ENCODE peak calls at places on chromosome 17, in ten cellular contexts. Z is fibroblast of lung, G is GM12864, P is endodermal cell, I is body of pancreas, N is heart left ventricle, F is pancreas, E is heart right ventricle, O is breast epithelium, V is sigmoid colon. T is an unnamed sample.

GRCh38 chr17:76266244-76266938 is 1.2 kb downstream of the UBALD2 start:
- DNase-seq in N (no peak), I (peak), Z (peak), F (no peak), O (no peak), P (no peak), E (no peak), G (no peak), V (no peak), T (peak)

GRCh38 chr17:8806206-8807069 is 7.3 kb upstream of the MFSD6L start:
- DNase-seq in I (no peak), Z (no peak), F (no peak), O (no peak), V (no peak), G (peak), N (no peak), E (no peak), P (peak), T (no peak)

GRCh38 chr17:16255481-16255901 is 38.5 kb downstream of the PIGL start:
- DNase-seq in E (peak), N (peak), V (peak), F (peak), I (peak), P (peak), Z (peak), G (no peak), O (no peak), T (no peak)

GRCh38 chr17:57519199-57519598 is 225.9 kb downstream of the CCDC182 start:
- DNase-seq in F (no peak), P (peak), E (no peak), N (no peak), O (peak), V (no peak), I (no peak), G (no peak), Z (peak), T (peak)

GRCh38 chr17:48671697-48672171 is 45.6 kb upstream of the HOXB9 start:
- DNase-seq in G (no peak), F (peak), I (peak), V (peak), Z (peak), P (peak), N (peak), O (peak), E (peak), T (peak)

GRCh38 chr17:18315498-18316360 is 636 bp downstream of the SMCR8 start:
- DNase-seq in N (peak), F (no peak), G (no peak), E (no peak), P (no peak), Z (no peak), I (peak), O (no peak), V (peak), T (no peak)

GRCh38 chr17:17806035-17806434 is 30.8 kb downstream of the SREBF1 start:
- DNase-seq in E (no peak), O (no peak), Z (no peak), F (no peak), P (no peak), V (no peak), N (no peak), I (no peak), G (no peak), T (no peak)

GRCh38 chr17:61209524-61209923 is 190.1 kb upstream of the TBX2 start:
- DNase-seq in Z (peak), G (no peak), O (no peak), P (no peak), N (no peak), F (no peak), V (no peak), I (no peak), E (no peak), T (no peak)

GRCh38 chr17:10772425-10773380 is 31.2 kb downstream of the TMEM238L start:
- DNase-seq in E (no peak), I (peak), V (peak), O (no peak), Z (no peak), P (peak), F (peak), G (no peak), N (no peak), T (no peak)

GRCh38 chr17:83192161-83192788 is 112.9 kb downstream of the METRNL start:
- DNase-seq in O (peak), N (no peak), G (no peak), F (no peak), Z (peak), I (peak), P (no peak), V (peak), E (no peak), T (no peak)

GRCh38 chr17:3471599-3471998 is at the start of gene SPATA22:
- DNase-seq in O (no peak), E (no peak), Z (no peak), G (no peak), P (no peak), N (no peak), V (no peak), I (no peak), F (no peak), T (no peak)

GRCh38 chr17:77096570-77097214 is 44.1 kb upstream of the SEC14L1 start:
- DNase-seq in Z (peak), F (no peak), E (no peak), N (peak), G (no peak), O (no peak), P (no peak), V (no peak), I (peak), T (peak)

GRCh38 chr17:76561799-76562268 is 22.0 kb downstream of the PRCD start:
- DNase-seq in E (no peak), F (no peak), Z (peak), O (no peak), G (no peak), V (no peak), N (no peak), I (peak), P (no peak), T (no peak)

GRCh38 chr17:55690105-55690508 is 32.6 kb downstream of the TMEM100 start:
- DNase-seq in N (no peak), G (no peak), P (no peak), E (no peak), O (no peak), I (peak), V (no peak), F (no peak), Z (no peak), T (no peak)

GRCh38 chr17:72259977-72260376 is 139.2 kb downstream of the SOX9 start:
- DNase-seq in N (no peak), V (no peak), Z (no peak), P (no peak), O (no peak), G (no peak), F (no peak), E (no peak), I (no peak), T (no peak)

GRCh38 chr17:74733365-74734122 is 3.5 kb upstream of the RAB37 start:
- DNase-seq in P (no peak), F (no peak), O (no peak), E (no peak), I (no peak), N (no peak), Z (no peak), G (no peak), V (no peak), T (no peak)

GRCh38 chr17:13792314-13792713 is 190.6 kb upstream of the HS3ST3A1 start:
- DNase-seq in I (no peak), F (no peak), G (no peak), V (no peak), Z (peak), N (no peak), E (no peak), O (no peak), P (no peak), T (no peak)

GRCh38 chr17:64022631-64023063 is 2.2 kb upstream of the ICAM2 start:
- DNase-seq in O (no peak), G (no peak), N (no peak), E (no peak), I (no peak), V (peak), F (no peak), Z (no peak), P (peak), T (no peak)

DNA sequence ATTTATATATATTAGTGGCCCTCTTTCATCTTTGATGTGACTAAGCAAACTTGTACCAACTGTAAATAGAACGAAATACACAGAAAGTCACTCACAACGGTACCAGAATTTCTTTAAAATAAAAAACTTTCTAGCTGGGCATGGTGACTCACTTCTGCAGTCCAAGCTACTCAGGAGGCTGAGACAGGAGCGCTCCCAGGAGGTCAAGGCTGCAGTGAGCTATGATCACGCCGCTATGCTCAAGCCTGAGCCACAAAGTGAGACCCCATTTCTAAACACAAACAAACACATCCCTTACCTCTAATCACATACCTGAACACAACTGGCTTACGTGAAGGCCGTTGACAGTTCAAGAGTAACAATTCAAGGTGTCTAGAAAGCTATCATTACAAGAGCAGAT is 29.7 kb downstream of the STAT5B start:
- DNase-seq in I (peak), V (peak), O (no peak), G (no peak), E (no peak), P (no peak), F (no peak), Z (peak), N (no peak), T (no peak)
- H3K4me3 ChIP-seq in I (no peak), V (no peak), O (no peak), G (no peak), E (no peak), P (no peak), F (no peak), Z (no peak), N (no peak), T (no peak)

DNA sequence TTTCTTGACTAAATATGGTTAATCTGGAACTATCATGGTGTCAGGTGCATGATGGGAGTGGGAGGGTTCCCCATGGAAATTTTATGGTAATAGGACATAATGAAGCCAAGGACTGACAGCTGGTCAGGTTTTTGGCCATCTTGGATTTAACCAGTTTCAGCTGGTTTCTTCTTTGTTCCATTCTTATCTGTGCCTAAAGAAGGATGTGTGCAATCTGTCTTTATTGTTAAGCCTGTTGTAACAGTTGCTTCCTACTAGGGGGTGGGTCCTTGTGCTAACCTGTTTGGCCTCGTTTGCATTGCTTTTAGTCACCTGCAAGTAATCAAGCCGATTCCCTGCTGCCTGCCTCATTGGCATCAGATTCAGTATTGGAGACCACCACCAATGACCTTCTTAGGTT is 171.4 kb downstream of the ZNF18 start:
- DNase-seq in Z (no peak), P (no peak), N (no peak), O (no peak), G (no peak), V (no peak), E (no peak), I (no peak), F (no peak), T (no peak)
- TF ChIP-seq CTCF in Z (no peak), P (no peak), N (no peak), O (no peak), G (no peak), V (no peak), E (no peak), I (no peak), F (no peak), T (no peak)

GRCh38 chr17:78723957-78724356 is 58.1 kb downstream of the CYTH1 start:
- DNase-seq in V (no peak), E (no peak), Z (no peak), P (no peak), O (no peak), F (no peak), N (no peak), G (no peak), I (no peak), T (no peak)
- H3K4me3 ChIP-seq in V (no peak), E (peak), Z (no peak), P (peak), O (peak), F (no peak), N (no peak), G (peak), I (no peak), T (no peak)

GRCh38 chr17:20995873-20996723 is 46.7 kb downstream of the USP22 start:
- DNase-seq in V (no peak), Z (no peak), G (no peak), O (no peak), E (no peak), N (no peak), I (no peak), F (no peak), P (peak), T (no peak)
- TF ChIP-seq CTCF in V (no peak), Z (no peak), G (no peak), O (no peak), E (no peak), N (no peak), I (no peak), F (no peak), P (no peak), T (no peak)

GRCh38 chr17:30095507-30096244 is 20.9 kb upstream of the NSRP1 start:
- DNase-seq in E (no peak), P (peak), G (no peak), N (no peak), O (no peak), V (no peak), F (no peak), I (peak), Z (peak), T (peak)
- H3K4me3 ChIP-seq in E (no peak), P (no peak), G (no peak), N (no peak), O (no peak), V (no peak), F (no peak), I (no peak), Z (no peak), T (no peak)

GRCh38 chr17:80953471-80954315 is 37.9 kb upstream of the CHMP6 start:
- DNase-seq in V (peak), I (no peak), E (no peak), O (no peak), F (no peak), G (no peak), Z (no peak), N (peak), P (no peak), T (no peak)
- TF ChIP-seq CTCF in V (no peak), I (no peak), E (no peak), O (no peak), F (no peak), G (no peak), Z (no peak), N (no peak), P (no peak), T (no peak)

DNA sequence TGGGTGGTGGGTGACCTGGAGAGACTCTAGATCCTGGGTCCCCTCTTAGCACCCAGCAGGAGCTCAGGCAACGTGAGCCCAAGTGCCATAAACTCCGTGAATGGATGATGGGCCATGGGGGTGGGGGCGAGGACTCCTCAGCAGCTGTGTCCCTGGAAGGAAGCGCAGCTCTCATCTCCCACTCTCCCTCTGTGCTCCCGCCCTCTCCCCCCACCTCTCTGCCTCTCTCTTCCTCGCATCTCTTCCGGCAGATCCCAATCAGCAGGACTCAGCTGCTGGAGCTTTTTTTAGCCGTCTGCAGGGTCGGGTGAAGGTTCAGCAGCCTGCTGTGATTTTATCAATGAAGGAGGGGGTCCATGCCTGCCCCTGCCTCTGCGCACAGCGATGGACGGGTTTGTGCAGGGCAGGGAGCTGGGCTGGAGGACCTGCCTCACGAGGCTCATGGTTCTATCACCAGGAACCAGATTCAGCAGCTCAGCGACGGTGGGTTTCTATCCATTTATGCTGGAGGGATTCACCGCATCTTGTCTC is 8.3 kb downstream of the CCR7 start:
- DNase-seq in Z (no peak), F (peak), N (peak), E (no peak), V (no peak), O (no peak), I (no peak), P (peak), G (no peak), T (no peak)
- H3K4me3 ChIP-seq in Z (no peak), F (no peak), N (peak), E (peak), V (no peak), O (peak), I (no peak), P (no peak), G (no peak), T (no peak)

GRCh38 chr17:78206298-78206697 is 7.8 kb upstream of the BIRC5 start:
- DNase-seq in I (no peak), F (no peak), V (no peak), N (no peak), E (no peak), G (no peak), O (no peak), Z (no peak), P (peak), T (no peak)
- TF ChIP-seq CTCF in I (no peak), F (no peak), V (no peak), N (no peak), E (no peak), G (no peak), O (no peak), Z (no peak), P (peak), T (peak)